ENCODE peak calls at places on chromosomes 11 and 22, in ten cellular contexts. N, W, O, D, K, E, M, Z, L and V are unnamed samples.

GRCh38 chr11:121318848-121319834 is 26.6 kb downstream of the SC5D start:
- DNase-seq in D (no peak), K (no peak), N (no peak), O (no peak), E (no peak), M (peak), W (no peak), Z (peak), L (peak), V (no peak)

GRCh38 chr11:38176812-38177322 is 1578.8 kb upstream of the RAG2 start:
- DNase-seq in O (no peak), N (no peak), D (no peak), L (no peak), W (no peak), Z (no peak), E (no peak), M (no peak), K (peak), V (no peak)

GRCh38 chr11:110453684-110454354 is 24.1 kb downstream of the FDX1 start:
- DNase-seq in D (no peak), L (no peak), M (no peak), K (no peak), E (no peak), W (no peak), N (no peak), Z (no peak), O (no peak), V (no peak)

GRCh38 chr11:128501576-128502549 is 85.5 kb downstream of the ETS1 start:
- DNase-seq in M (no peak), O (no peak), K (no peak), E (no peak), W (no peak), N (no peak), L (no peak), Z (no peak), D (no peak), V (no peak)

GRCh38 chr11:92035488-92035887 is 189.1 kb upstream of the FAT3 start:
- DNase-seq in L (no peak), K (no peak), D (no peak), M (no peak), E (no peak), Z (no peak), N (no peak), O (no peak), W (no peak), V (no peak)

GRCh38 chr11:18105086-18105801 is 638 bp downstream of the SAAL1 start:
- DNase-seq in O (no peak), L (no peak), W (no peak), M (no peak), K (no peak), E (no peak), Z (no peak), D (no peak), N (no peak), V (no peak)

GRCh38 chr11:64867748-64868462 is 10.5 kb downstream of the EHD1 start:
- DNase-seq in N (no peak), D (no peak), E (no peak), L (no peak), Z (no peak), O (no peak), M (no peak), K (no peak), W (no peak), V (no peak)

GRCh38 chr11:128493570-128493965 is 93.8 kb downstream of the ETS1 start:
- DNase-seq in D (no peak), L (no peak), Z (no peak), K (no peak), E (no peak), O (no peak), M (no peak), N (no peak), W (no peak), V (no peak)

GRCh38 chr22:41237707-41238569 is 2.8 kb downstream of the CHADL start:
- DNase-seq in L (no peak), E (no peak), O (no peak), Z (peak), D (peak), K (peak), M (no peak), W (no peak), N (peak), V (peak)

GRCh38 chr11:115221461-115222069 is 282.6 kb downstream of the CADM1 start:
- DNase-seq in E (no peak), L (no peak), K (no peak), N (no peak), W (no peak), Z (no peak), D (no peak), O (no peak), M (no peak), V (no peak)

GRCh38 chr22:29116397-29117123 is 43.7 kb downstream of the KREMEN1 start:
- DNase-seq in D (no peak), E (no peak), N (no peak), Z (no peak), O (no peak), K (no peak), W (no peak), L (no peak), M (no peak), V (no peak)

GRCh38 chr22:22770280-22770871 is 117.2 kb upstream of the IGLL5 start:
- DNase-seq in K (no peak), D (no peak), Z (peak), L (peak), M (peak), W (no peak), E (no peak), O (peak), N (peak), V (peak)

GRCh38 chr22:45155050-45155840 is 8.5 kb upstream of the NUP50 start:
- DNase-seq in K (no peak), N (no peak), L (no peak), Z (no peak), O (no peak), W (no peak), E (no peak), D (no peak), M (no peak), V (no peak)

GRCh38 chr11:119804698-119805097 is 75.7 kb upstream of the NECTIN1 start:
- DNase-seq in K (no peak), E (no peak), O (no peak), N (no peak), M (no peak), D (no peak), Z (no peak), L (no peak), W (no peak), V (no peak)

GRCh38 chr11:128310676-128311445 is 276.5 kb downstream of the ETS1 start:
- DNase-seq in W (no peak), D (no peak), N (no peak), M (no peak), L (no peak), Z (no peak), O (no peak), E (peak), K (no peak), V (no peak)

GRCh38 chr22:45889539-45890350 is 87.2 kb downstream of the WNT7B start:
- DNase-seq in Z (no peak), M (no peak), D (no peak), W (no peak), O (no peak), N (no peak), L (no peak), E (no peak), K (peak), V (no peak)

GRCh38 chr11:48047616-48048015 is 67.3 kb downstream of the PTPRJ start:
- DNase-seq in L (no peak), K (no peak), D (no peak), O (no peak), N (no peak), E (no peak), M (no peak), Z (no peak), W (no peak), V (no peak)

GRCh38 chr11:7603031-7603781 is 70.1 kb downstream of the CYB5R2 start:
- DNase-seq in Z (no peak), L (no peak), O (no peak), M (no peak), K (no peak), D (no peak), E (no peak), W (no peak), N (no peak), V (no peak)

GRCh38 chr11:75583710-75584658 is 21.9 kb downstream of the SERPINH1 start:
- DNase-seq in D (peak), O (no peak), Z (peak), M (no peak), N (peak), L (peak), E (no peak), K (peak), W (peak), V (peak)

GRCh38 chr22:44685384-44686056 is 16.5 kb upstream of the PRR5 start:
- DNase-seq in N (peak), K (no peak), D (no peak), M (no peak), Z (peak), L (peak), W (no peak), O (peak), E (no peak), V (peak)

GRCh38 chr11:125342281-125342980 is 153.6 kb downstream of the FEZ1 start:
- DNase-seq in D (no peak), E (no peak), W (no peak), K (no peak), L (no peak), Z (no peak), O (no peak), M (no peak), N (no peak), V (no peak)

GRCh38 chr11:34613462-34614183 is 7.3 kb upstream of the EHF start:
- DNase-seq in L (no peak), M (no peak), D (no peak), E (no peak), N (no peak), K (no peak), Z (no peak), O (no peak), W (no peak), V (no peak)

GRCh38 chr22:30212363-30212995 is 34.1 kb downstream of the LIF start:
- DNase-seq in Z (peak), W (peak), E (no peak), L (no peak), K (no peak), O (peak), N (peak), M (peak), D (peak), V (peak)

GRCh38 chr11:46026616-46027293 is 94.5 kb downstream of the PHF21A start:
- DNase-seq in Z (no peak), E (no peak), L (no peak), D (no peak), W (no peak), N (no peak), K (no peak), M (no peak), O (no peak), V (no peak)

GRCh38 chr11:111633756-111634362 is 31.6 kb downstream of the SIK2 start:
- DNase-seq in N (no peak), K (no peak), E (no peak), D (no peak), M (peak), W (no peak), Z (no peak), O (no peak), L (no peak), V (no peak)

GRCh38 chr11:5596611-5597201 is at the start of gene TRIM6:
- DNase-seq in Z (peak), D (peak), O (peak), N (peak), M (no peak), E (no peak), L (peak), W (peak), K (no peak), V (peak)

GRCh38 chr11:75520688-75521087 is 5.1 kb downstream of the GDPD5 start:
- DNase-seq in D (no peak), Z (no peak), N (no peak), M (no peak), O (no peak), L (no peak), E (no peak), K (no peak), W (no peak), V (no peak)

GRCh38 chr22:46121523-46122287 is 28.6 kb upstream of the PPARA start:
- DNase-seq in Z (no peak), M (no peak), O (no peak), K (peak), E (no peak), W (no peak), D (no peak), L (no peak), N (no peak), V (no peak)

GRCh38 chr11:104803770-104804169 is 94.5 kb downstream of the CASP12 start:
- DNase-seq in Z (no peak), K (no peak), E (no peak), D (no peak), O (no peak), M (no peak), N (no peak), L (no peak), W (no peak), V (no peak)

GRCh38 chr11:69350596-69350995 is 56.6 kb downstream of the MYEOV start:
- DNase-seq in L (no peak), W (no peak), K (no peak), E (no peak), N (no peak), Z (no peak), D (no peak), M (no peak), O (no peak), V (no peak)
- H3K27ac ChIP-seq in L (no peak), W (no peak), K (no peak), E (no peak), N (no peak), Z (no peak), D (no peak), M (no peak), O (peak), V (no peak)

DNA sequence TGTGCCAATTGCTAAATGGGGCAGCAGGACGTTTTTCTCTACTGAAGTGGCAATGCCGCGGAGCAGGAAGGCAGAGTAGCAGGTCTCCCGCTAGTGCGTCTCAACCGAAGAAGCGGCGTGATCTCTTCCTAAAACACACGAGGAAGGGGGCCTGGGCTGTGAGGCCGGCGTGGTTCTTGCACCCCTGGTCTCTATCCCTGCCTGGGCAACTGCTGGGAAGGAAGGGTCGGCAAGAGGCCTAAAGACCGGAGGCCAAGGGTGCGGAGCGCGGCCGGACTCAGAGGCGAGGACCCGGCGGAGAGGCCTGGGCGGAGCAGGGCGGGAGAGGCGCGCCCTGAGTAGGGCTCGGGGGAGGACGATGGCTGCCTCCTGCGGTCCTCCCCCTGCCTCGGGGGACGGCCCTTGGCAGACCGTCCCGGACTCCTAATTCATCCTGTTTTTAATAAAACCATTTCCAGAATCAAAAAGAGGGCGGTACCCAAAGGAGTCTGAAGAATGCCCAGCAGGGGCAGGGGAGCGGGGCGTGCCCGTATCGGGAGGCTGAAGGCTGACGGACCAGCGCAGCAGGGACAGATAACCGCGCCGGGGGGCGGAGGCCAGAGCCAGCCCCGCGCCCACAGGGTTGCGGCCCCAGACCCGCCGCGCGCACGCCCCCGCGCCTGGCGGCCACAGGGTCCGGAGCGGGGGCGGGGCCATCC is 559 bp upstream of the APLP2 start:
- DNase-seq in L (no peak), W (peak), D (peak), M (no peak), N (peak), E (peak), K (peak), O (peak), Z (peak), V (peak)
- TF ChIP-seq EP300 in L (no peak), W (no peak), D (no peak), M (no peak), N (no peak), E (no peak), K (no peak), O (no peak), Z (no peak), V (no peak)

GRCh38 chr22:20131856-20132685 is 467 bp downstream of the ZDHHC8 start:
- DNase-seq in K (peak), W (no peak), Z (peak), N (peak), L (peak), O (no peak), M (no peak), D (peak), E (no peak), V (peak)
- H3K27ac ChIP-seq in K (peak), W (peak), Z (peak), N (peak), L (no peak), O (peak), M (no peak), D (peak), E (peak), V (peak)

GRCh38 chr11:73246303-73246702 is 25.8 kb upstream of the P2RY6 start:
- DNase-seq in E (no peak), Z (no peak), D (no peak), M (no peak), W (no peak), N (no peak), L (no peak), O (no peak), K (no peak), V (no peak)

GRCh38 chr11:73242291-73243092 is 24.4 kb downstream of the P2RY2 start:
- DNase-seq in K (peak), O (peak), E (no peak), D (peak), M (peak), Z (peak), L (peak), W (peak), N (peak), V (peak)

GRCh38 chr11:73243093-73243485 is 25.0 kb downstream of the P2RY2 start:
- DNase-seq in E (no peak), W (no peak), M (no peak), K (no peak), D (peak), L (no peak), N (no peak), Z (no peak), O (no peak), V (no peak)

GRCh38 chr11:73244589-73245240 is 26.6 kb downstream of the P2RY2 start:
- DNase-seq in O (no peak), Z (no peak), D (peak), M (no peak), E (no peak), K (no peak), L (no peak), W (no peak), N (no peak), V (no peak)

DNA sequence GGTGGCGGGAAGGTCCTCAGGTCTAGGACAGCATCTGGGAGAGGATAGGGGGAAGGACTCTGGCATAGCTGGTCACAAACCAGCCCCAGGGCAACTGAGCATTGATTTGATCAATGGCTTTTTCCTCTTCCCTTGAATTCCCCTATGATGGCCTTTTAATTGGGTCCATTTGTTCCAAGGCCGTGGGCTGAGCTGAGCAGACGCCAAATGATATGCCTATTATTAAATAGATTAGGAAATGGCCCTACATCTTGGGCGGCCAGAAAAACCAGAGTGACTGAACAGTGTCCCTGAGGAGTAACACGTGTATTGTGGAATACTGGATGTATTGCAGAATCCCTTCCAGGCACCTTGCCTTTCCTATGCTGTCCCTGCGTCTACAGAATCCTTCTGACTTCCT is 26.7 kb upstream of the P2RY6 start:
- DNase-seq in M (no peak), O (no peak), N (no peak), W (no peak), K (no peak), D (peak), E (no peak), L (no peak), Z (no peak), V (no peak)
- TF ChIP-seq EP300 in M (no peak), O (no peak), N (no peak), W (no peak), K (no peak), D (no peak), E (no peak), L (no peak), Z (no peak), V (no peak)

GRCh38 chr11:2898366-2899079 is 12.9 kb upstream of the CDKN1C start:
- DNase-seq in O (no peak), D (peak), E (peak), K (no peak), W (no peak), L (peak), N (peak), M (peak), Z (no peak), V (peak)
- H3K27ac ChIP-seq in O (peak), D (peak), E (peak), K (peak), W (no peak), L (no peak), N (peak), M (no peak), Z (no peak), V (peak)